ENCODE peak calls at places on chromosomes 7 and 10, in ten cellular contexts. One of them, this sample, is unnamed. For H3K9me3, the result is how much of the 10 kb centered on the place peaks cover.

GRCh38 chr7:38681882-38682281 is 50.7 kb upstream of the AMPH start:
- DNase-seq in upper lobe of left lung: no peak
- DNase-seq in kidney: no peak
- DNase-seq in esophagus muscularis mucosa: no peak
- DNase-seq in cardiac muscle cell: peak
- DNase-seq in left ventricle myocardium inferior: no peak
- DNase-seq in heart right ventricle: no peak
- DNase-seq in endothelial cell of umbilical vein: no peak
- DNase-seq in CD8-positive, alpha-beta T cell: no peak
- DNase-seq in RWPE2: no peak
- DNase-seq in this sample: no peak

GRCh38 chr10:75512534-75512933 is 81.1 kb downstream of the LRMDA start:
- DNase-seq in CD8-positive, alpha-beta T cell: no peak
- DNase-seq in left ventricle myocardium inferior: no peak
- DNase-seq in esophagus muscularis mucosa: no peak
- DNase-seq in kidney: peak
- DNase-seq in endothelial cell of umbilical vein: no peak
- DNase-seq in RWPE2: no peak
- DNase-seq in heart right ventricle: no peak
- DNase-seq in upper lobe of left lung: no peak
- DNase-seq in cardiac muscle cell: peak
- DNase-seq in this sample: no peak

GRCh38 chr10:42952358-42952757 is 124.5 kb upstream of the RET start:
- DNase-seq in kidney: peak
- DNase-seq in CD8-positive, alpha-beta T cell: peak
- DNase-seq in left ventricle myocardium inferior: peak
- DNase-seq in endothelial cell of umbilical vein: no peak
- DNase-seq in heart right ventricle: peak
- DNase-seq in cardiac muscle cell: no peak
- DNase-seq in RWPE2: peak
- DNase-seq in esophagus muscularis mucosa: peak
- DNase-seq in upper lobe of left lung: no peak
- DNase-seq in this sample: no peak

GRCh38 chr7:84091318-84091717 is 103.3 kb downstream of the SEMA3A start:
- DNase-seq in cardiac muscle cell: no peak
- DNase-seq in CD8-positive, alpha-beta T cell: no peak
- DNase-seq in kidney: no peak
- DNase-seq in endothelial cell of umbilical vein: no peak
- DNase-seq in upper lobe of left lung: no peak
- DNase-seq in heart right ventricle: no peak
- DNase-seq in esophagus muscularis mucosa: no peak
- DNase-seq in RWPE2: no peak
- DNase-seq in left ventricle myocardium inferior: no peak
- DNase-seq in this sample: no peak

GRCh38 chr10:48940372-48940771 is 732 bp upstream of the LRRC18 start:
- DNase-seq in kidney: no peak
- DNase-seq in RWPE2: no peak
- DNase-seq in cardiac muscle cell: no peak
- DNase-seq in upper lobe of left lung: no peak
- DNase-seq in left ventricle myocardium inferior: no peak
- DNase-seq in endothelial cell of umbilical vein: no peak
- DNase-seq in CD8-positive, alpha-beta T cell: no peak
- DNase-seq in esophagus muscularis mucosa: no peak
- DNase-seq in heart right ventricle: no peak
- DNase-seq in this sample: no peak

GRCh38 chr10:66629976-66630375 is 295.9 kb upstream of the LRRTM3 start:
- DNase-seq in cardiac muscle cell: no peak
- DNase-seq in heart right ventricle: no peak
- DNase-seq in CD8-positive, alpha-beta T cell: no peak
- DNase-seq in left ventricle myocardium inferior: no peak
- DNase-seq in endothelial cell of umbilical vein: no peak
- DNase-seq in kidney: no peak
- DNase-seq in esophagus muscularis mucosa: no peak
- DNase-seq in RWPE2: no peak
- DNase-seq in upper lobe of left lung: no peak
- DNase-seq in this sample: no peak

GRCh38 chr10:99695761-99696160 is 36.2 kb downstream of the COX15 start:
- DNase-seq in RWPE2: no peak
- DNase-seq in upper lobe of left lung: no peak
- DNase-seq in CD8-positive, alpha-beta T cell: no peak
- DNase-seq in left ventricle myocardium inferior: no peak
- DNase-seq in cardiac muscle cell: no peak
- DNase-seq in heart right ventricle: no peak
- DNase-seq in esophagus muscularis mucosa: no peak
- DNase-seq in kidney: no peak
- DNase-seq in endothelial cell of umbilical vein: no peak
- DNase-seq in this sample: no peak

GRCh38 chr7:65902306-65902705 is 29.4 kb downstream of the VKORC1L1 start:
- DNase-seq in esophagus muscularis mucosa: no peak
- DNase-seq in upper lobe of left lung: no peak
- DNase-seq in RWPE2: no peak
- DNase-seq in heart right ventricle: no peak
- DNase-seq in endothelial cell of umbilical vein: no peak
- DNase-seq in kidney: no peak
- DNase-seq in CD8-positive, alpha-beta T cell: no peak
- DNase-seq in left ventricle myocardium inferior: no peak
- DNase-seq in cardiac muscle cell: no peak
- DNase-seq in this sample: no peak

GRCh38 chr7:83691095-83691494 is 42.2 kb upstream of the SEMA3E start:
- DNase-seq in endothelial cell of umbilical vein: no peak
- DNase-seq in kidney: peak
- DNase-seq in RWPE2: no peak
- DNase-seq in CD8-positive, alpha-beta T cell: no peak
- DNase-seq in upper lobe of left lung: no peak
- DNase-seq in left ventricle myocardium inferior: no peak
- DNase-seq in esophagus muscularis mucosa: no peak
- DNase-seq in heart right ventricle: no peak
- DNase-seq in cardiac muscle cell: no peak
- DNase-seq in this sample: no peak

GRCh38 chr7:157416011-157416410 is 79.2 kb downstream of the DNAJB6 start:
- DNase-seq in cardiac muscle cell: no peak
- DNase-seq in RWPE2: no peak
- DNase-seq in heart right ventricle: no peak
- DNase-seq in upper lobe of left lung: no peak
- DNase-seq in left ventricle myocardium inferior: no peak
- DNase-seq in CD8-positive, alpha-beta T cell: no peak
- DNase-seq in kidney: no peak
- DNase-seq in esophagus muscularis mucosa: no peak
- DNase-seq in endothelial cell of umbilical vein: no peak
- DNase-seq in this sample: no peak

GRCh38 chr7:112420236-112420945 is 29.9 kb upstream of the IFRD1 start:
- DNase-seq in esophagus muscularis mucosa: no peak
- DNase-seq in heart right ventricle: no peak
- DNase-seq in RWPE2: no peak
- DNase-seq in left ventricle myocardium inferior: no peak
- DNase-seq in CD8-positive, alpha-beta T cell: no peak
- DNase-seq in endothelial cell of umbilical vein: no peak
- DNase-seq in upper lobe of left lung: no peak
- DNase-seq in cardiac muscle cell: peak
- DNase-seq in kidney: no peak
- DNase-seq in this sample: no peak

GRCh38 chr10:91555455-91555854 is 77.4 kb downstream of the PPP1R3C start:
- DNase-seq in left ventricle myocardium inferior: no peak
- DNase-seq in RWPE2: no peak
- DNase-seq in esophagus muscularis mucosa: no peak
- DNase-seq in endothelial cell of umbilical vein: no peak
- DNase-seq in cardiac muscle cell: no peak
- DNase-seq in CD8-positive, alpha-beta T cell: no peak
- DNase-seq in upper lobe of left lung: no peak
- DNase-seq in heart right ventricle: no peak
- DNase-seq in kidney: no peak
- DNase-seq in this sample: no peak

GRCh38 chr10:91551856-91552255 is 81.0 kb downstream of the PPP1R3C start:
- DNase-seq in cardiac muscle cell: peak
- DNase-seq in CD8-positive, alpha-beta T cell: no peak
- DNase-seq in heart right ventricle: peak
- DNase-seq in esophagus muscularis mucosa: no peak
- DNase-seq in RWPE2: no peak
- DNase-seq in upper lobe of left lung: no peak
- DNase-seq in left ventricle myocardium inferior: peak
- DNase-seq in endothelial cell of umbilical vein: peak
- DNase-seq in kidney: peak
- DNase-seq in this sample: peak

GRCh38 chr10:91552260-91552659 is 80.6 kb downstream of the PPP1R3C start:
- DNase-seq in left ventricle myocardium inferior: no peak
- DNase-seq in esophagus muscularis mucosa: no peak
- DNase-seq in RWPE2: no peak
- DNase-seq in upper lobe of left lung: no peak
- DNase-seq in CD8-positive, alpha-beta T cell: no peak
- DNase-seq in cardiac muscle cell: no peak
- DNase-seq in kidney: no peak
- DNase-seq in endothelial cell of umbilical vein: no peak
- DNase-seq in heart right ventricle: no peak
- DNase-seq in this sample: no peak

GRCh38 chr10:91549296-91549695 is 83.6 kb downstream of the PPP1R3C start:
- DNase-seq in heart right ventricle: no peak
- DNase-seq in RWPE2: no peak
- DNase-seq in left ventricle myocardium inferior: no peak
- DNase-seq in upper lobe of left lung: no peak
- DNase-seq in esophagus muscularis mucosa: no peak
- DNase-seq in endothelial cell of umbilical vein: no peak
- DNase-seq in CD8-positive, alpha-beta T cell: no peak
- DNase-seq in kidney: no peak
- DNase-seq in cardiac muscle cell: no peak
- DNase-seq in this sample: no peak

GRCh38 chr10:91552706-91553105 is 80.2 kb downstream of the PPP1R3C start:
- DNase-seq in left ventricle myocardium inferior: peak
- DNase-seq in heart right ventricle: peak
- DNase-seq in RWPE2: no peak
- DNase-seq in upper lobe of left lung: peak
- DNase-seq in CD8-positive, alpha-beta T cell: no peak
- DNase-seq in cardiac muscle cell: peak
- DNase-seq in endothelial cell of umbilical vein: peak
- DNase-seq in esophagus muscularis mucosa: no peak
- DNase-seq in kidney: no peak
- DNase-seq in this sample: peak
- TF ChIP-seq CTCF in left ventricle myocardium inferior: peak
- TF ChIP-seq CTCF in heart right ventricle: peak
- TF ChIP-seq CTCF in RWPE2: no peak
- TF ChIP-seq CTCF in upper lobe of left lung: no peak
- TF ChIP-seq CTCF in CD8-positive, alpha-beta T cell: no peak
- TF ChIP-seq CTCF in cardiac muscle cell: peak
- TF ChIP-seq CTCF in endothelial cell of umbilical vein: peak
- TF ChIP-seq CTCF in esophagus muscularis mucosa: peak
- TF ChIP-seq CTCF in kidney: peak
- TF ChIP-seq CTCF in this sample: peak

GRCh38 chr7:1670894-1671875 is 1.1 kb downstream of the ELFN1 start:
- DNase-seq in cardiac muscle cell: no peak
- DNase-seq in esophagus muscularis mucosa: no peak
- DNase-seq in kidney: peak
- DNase-seq in RWPE2: peak
- DNase-seq in CD8-positive, alpha-beta T cell: no peak
- DNase-seq in upper lobe of left lung: no peak
- DNase-seq in left ventricle myocardium inferior: no peak
- DNase-seq in heart right ventricle: no peak
- DNase-seq in endothelial cell of umbilical vein: no peak
- DNase-seq in this sample: no peak
- H3K4me3 ChIP-seq in cardiac muscle cell: peak
- H3K4me3 ChIP-seq in esophagus muscularis mucosa: no peak
- H3K4me3 ChIP-seq in kidney: no peak
- H3K4me3 ChIP-seq in RWPE2: no peak
- H3K4me3 ChIP-seq in CD8-positive, alpha-beta T cell: no peak
- H3K4me3 ChIP-seq in upper lobe of left lung: no peak
- H3K4me3 ChIP-seq in left ventricle myocardium inferior: peak
- H3K4me3 ChIP-seq in heart right ventricle: peak
- H3K4me3 ChIP-seq in endothelial cell of umbilical vein: no peak
- H3K4me3 ChIP-seq in this sample: no peak

DNA sequence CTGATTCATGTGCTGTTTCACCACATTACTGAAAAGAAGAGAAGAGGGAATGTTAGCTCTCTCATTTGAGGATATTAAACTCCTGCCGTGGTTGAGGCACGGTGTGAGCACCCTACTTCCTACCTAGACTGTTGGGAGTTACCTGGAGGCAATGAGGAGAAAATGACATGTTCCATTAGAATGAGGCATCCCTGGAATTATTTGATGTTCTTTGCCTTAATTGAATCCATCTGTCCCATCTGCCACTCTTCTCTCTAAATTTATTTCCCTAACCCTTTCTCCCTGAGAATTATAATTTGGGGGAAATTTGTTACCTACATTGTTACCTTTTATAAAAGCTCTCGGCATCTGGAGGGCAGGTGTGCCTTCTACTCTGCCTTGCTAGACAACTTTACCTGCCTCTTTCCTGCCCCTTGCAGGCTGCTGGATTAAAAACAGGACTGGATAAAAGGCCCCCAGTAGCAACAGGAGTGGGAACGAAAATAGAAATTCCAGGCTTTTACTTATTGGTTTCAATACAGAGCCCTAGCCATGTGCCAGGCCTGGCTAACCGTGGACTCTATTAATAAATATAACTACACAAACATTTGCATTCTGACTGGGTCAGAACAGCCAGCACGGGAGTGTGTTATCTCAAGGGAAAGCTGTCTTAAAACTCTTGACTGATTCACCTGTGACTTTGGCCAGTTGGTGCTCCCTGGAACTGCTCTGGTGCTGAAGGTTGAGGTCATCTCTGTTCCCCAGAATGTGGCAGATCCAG is 4.4 kb upstream of the ATXN7L1 start:
- DNase-seq in endothelial cell of umbilical vein: no peak
- DNase-seq in RWPE2: no peak
- DNase-seq in upper lobe of left lung: no peak
- DNase-seq in CD8-positive, alpha-beta T cell: no peak
- DNase-seq in left ventricle myocardium inferior: no peak
- DNase-seq in cardiac muscle cell: no peak
- DNase-seq in esophagus muscularis mucosa: peak
- DNase-seq in heart right ventricle: no peak
- DNase-seq in kidney: no peak
- DNase-seq in this sample: no peak
- H3K9me3 ChIP-seq in endothelial cell of umbilical vein: under half
- H3K9me3 ChIP-seq in RWPE2: under half
- H3K9me3 ChIP-seq in upper lobe of left lung: under half
- H3K9me3 ChIP-seq in CD8-positive, alpha-beta T cell: under half
- H3K9me3 ChIP-seq in left ventricle myocardium inferior: under half
- H3K9me3 ChIP-seq in cardiac muscle cell: under half
- H3K9me3 ChIP-seq in esophagus muscularis mucosa: under half
- H3K9me3 ChIP-seq in heart right ventricle: under half
- H3K9me3 ChIP-seq in kidney: under half
- H3K9me3 ChIP-seq in this sample: under half

DNA sequence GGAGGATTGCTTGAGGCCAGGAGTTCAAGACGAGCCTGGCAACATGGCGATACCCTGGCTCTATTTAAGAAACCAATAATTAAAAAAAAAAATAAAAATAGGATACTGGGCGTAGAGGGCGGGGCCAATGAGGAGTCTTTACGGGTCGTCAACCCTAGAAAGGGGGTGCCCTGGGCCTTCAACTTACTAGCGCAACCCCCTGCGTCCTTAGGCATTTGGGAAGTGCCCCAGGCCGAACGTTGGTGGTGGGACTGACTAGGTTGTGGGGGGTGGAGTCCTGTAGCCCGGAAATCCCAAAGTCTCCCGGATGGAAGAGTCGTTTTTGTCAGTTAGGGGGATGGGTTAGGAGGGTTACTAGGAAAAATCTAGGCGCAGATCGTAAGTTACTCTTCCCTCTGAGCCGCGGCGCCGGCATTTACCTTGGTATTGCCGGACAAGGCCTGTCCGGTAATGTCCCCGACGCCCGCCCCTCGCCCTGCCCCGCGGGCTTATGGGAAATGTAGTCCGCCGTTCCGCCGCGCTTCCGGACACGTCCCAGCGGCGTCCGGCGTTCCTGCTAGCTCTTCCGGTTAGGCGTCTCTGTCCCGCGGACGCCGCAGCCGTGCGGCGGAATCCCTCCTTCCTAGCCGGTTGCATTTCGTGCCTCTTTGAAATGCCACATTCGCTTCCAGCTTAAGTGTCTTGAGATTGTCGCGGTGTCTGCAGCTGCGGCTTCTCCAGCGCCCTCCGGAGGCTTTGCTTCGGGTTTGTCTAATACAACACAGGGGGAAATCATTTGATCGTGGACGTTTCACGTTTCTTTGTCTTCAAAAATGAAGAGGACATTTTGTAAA is 1.3 kb upstream of the ACBD5 start:
- DNase-seq in esophagus muscularis mucosa: peak
- DNase-seq in left ventricle myocardium inferior: peak
- DNase-seq in endothelial cell of umbilical vein: peak
- DNase-seq in heart right ventricle: peak
- DNase-seq in upper lobe of left lung: peak
- DNase-seq in cardiac muscle cell: peak
- DNase-seq in RWPE2: peak
- DNase-seq in kidney: peak
- DNase-seq in CD8-positive, alpha-beta T cell: peak
- DNase-seq in this sample: peak
- TF ChIP-seq CTCF in esophagus muscularis mucosa: peak
- TF ChIP-seq CTCF in left ventricle myocardium inferior: peak
- TF ChIP-seq CTCF in endothelial cell of umbilical vein: peak
- TF ChIP-seq CTCF in heart right ventricle: peak
- TF ChIP-seq CTCF in upper lobe of left lung: peak
- TF ChIP-seq CTCF in cardiac muscle cell: peak
- TF ChIP-seq CTCF in RWPE2: peak
- TF ChIP-seq CTCF in kidney: peak
- TF ChIP-seq CTCF in CD8-positive, alpha-beta T cell: no peak
- TF ChIP-seq CTCF in this sample: peak